ENCODE peak calls at places on chromosome X, in eight cellular contexts. One of them, this sample, is unnamed.

GRCh38 chrX:623599-624323 is 6.8 kb upstream of the SHOX start:
- DNase-seq in prostate gland: no peak
- DNase-seq in adrenal gland: no peak
- DNase-seq in tibial nerve: no peak
- DNase-seq in IMR-90: no peak
- DNase-seq in sigmoid colon: no peak
- DNase-seq in lower leg skin: peak; percentile 11
- DNase-seq in right lobe of liver: no peak
- DNase-seq in this sample: no peak

GRCh38 chrX:44234116-44234515 is 109.4 kb downstream of the EFHC2 start:
- DNase-seq in prostate gland: no peak
- DNase-seq in adrenal gland: no peak
- DNase-seq in tibial nerve: no peak
- DNase-seq in IMR-90: no peak
- DNase-seq in sigmoid colon: no peak
- DNase-seq in lower leg skin: no peak
- DNase-seq in right lobe of liver: no peak
- DNase-seq in this sample: no peak

GRCh38 chrX:153816821-153817220 is 13.5 kb downstream of the PDZD4 start:
- DNase-seq in prostate gland: no peak
- DNase-seq in adrenal gland: no peak
- DNase-seq in tibial nerve: no peak
- DNase-seq in IMR-90: no peak
- DNase-seq in sigmoid colon: no peak
- DNase-seq in lower leg skin: no peak
- DNase-seq in right lobe of liver: no peak
- DNase-seq in this sample: no peak

GRCh38 chrX:48648299-48648698 is 35.3 kb upstream of the WAS start:
- DNase-seq in prostate gland: no peak
- DNase-seq in adrenal gland: peak; percentile 47
- DNase-seq in tibial nerve: peak; percentile 56
- DNase-seq in IMR-90: peak; percentile 45
- DNase-seq in sigmoid colon: peak; percentile 74
- DNase-seq in lower leg skin: peak; percentile 14
- DNase-seq in right lobe of liver: no peak
- DNase-seq in this sample: peak; percentile 72

GRCh38 chrX:23195097-23195496 is 139.6 kb upstream of the PTCHD1 start:
- DNase-seq in prostate gland: no peak
- DNase-seq in adrenal gland: no peak
- DNase-seq in tibial nerve: no peak
- DNase-seq in IMR-90: no peak
- DNase-seq in sigmoid colon: no peak
- DNase-seq in lower leg skin: no peak
- DNase-seq in right lobe of liver: no peak
- DNase-seq in this sample: no peak

GRCh38 chrX:16487620-16488380 is 162.2 kb upstream of the S100G start:
- DNase-seq in prostate gland: no peak
- DNase-seq in adrenal gland: no peak
- DNase-seq in tibial nerve: no peak
- DNase-seq in IMR-90: peak; percentile 66
- DNase-seq in sigmoid colon: no peak
- DNase-seq in lower leg skin: no peak
- DNase-seq in right lobe of liver: no peak
- DNase-seq in this sample: no peak

GRCh38 chrX:115690554-115691216 is 129.7 kb downstream of the PLS3 start:
- DNase-seq in prostate gland: peak; percentile 21
- DNase-seq in adrenal gland: peak; percentile 62
- DNase-seq in tibial nerve: peak; percentile 80
- DNase-seq in IMR-90: peak; percentile 79
- DNase-seq in sigmoid colon: peak; percentile 68
- DNase-seq in lower leg skin: peak; percentile 49
- DNase-seq in right lobe of liver: no peak
- DNase-seq in this sample: peak; percentile 69

GRCh38 chrX:23552289-23552688 is 115.0 kb upstream of the PRDX4 start:
- DNase-seq in prostate gland: no peak
- DNase-seq in adrenal gland: no peak
- DNase-seq in tibial nerve: no peak
- DNase-seq in IMR-90: no peak
- DNase-seq in sigmoid colon: no peak
- DNase-seq in lower leg skin: no peak
- DNase-seq in right lobe of liver: no peak
- DNase-seq in this sample: no peak

GRCh38 chrX:9117851-9118250 is 83.9 kb upstream of the FAM9B start:
- DNase-seq in prostate gland: no peak
- DNase-seq in adrenal gland: no peak
- DNase-seq in tibial nerve: no peak
- DNase-seq in IMR-90: peak; percentile 27
- DNase-seq in sigmoid colon: no peak
- DNase-seq in lower leg skin: no peak
- DNase-seq in right lobe of liver: no peak
- DNase-seq in this sample: no peak

GRCh38 chrX:23803931-23804381 is 21.0 kb downstream of the SAT1 start:
- DNase-seq in prostate gland: peak; percentile 28
- DNase-seq in adrenal gland: no peak
- DNase-seq in tibial nerve: no peak
- DNase-seq in IMR-90: peak; percentile 67
- DNase-seq in sigmoid colon: peak; percentile 67
- DNase-seq in lower leg skin: no peak
- DNase-seq in right lobe of liver: peak; percentile 25
- DNase-seq in this sample: peak; percentile 34

GRCh38 chrX:1657367-1658082 is 42.7 kb downstream of the ASMT start:
- DNase-seq in prostate gland: no peak
- DNase-seq in adrenal gland: no peak
- DNase-seq in tibial nerve: no peak
- DNase-seq in IMR-90: no peak
- DNase-seq in sigmoid colon: no peak
- DNase-seq in lower leg skin: no peak
- DNase-seq in right lobe of liver: no peak
- DNase-seq in this sample: peak; percentile 22
- TF ChIP-seq POLR2A in prostate gland: no peak
- TF ChIP-seq POLR2A in adrenal gland: no peak
- TF ChIP-seq POLR2A in tibial nerve: no peak
- TF ChIP-seq POLR2A in IMR-90: no peak
- TF ChIP-seq POLR2A in sigmoid colon: no peak
- TF ChIP-seq POLR2A in lower leg skin: no peak
- TF ChIP-seq POLR2A in right lobe of liver: peak; percentile 15
- TF ChIP-seq POLR2A in this sample: no peak

GRCh38 chrX:29911673-29912072 is 303.7 kb upstream of the MAGEB2 start:
- DNase-seq in prostate gland: no peak
- DNase-seq in adrenal gland: no peak
- DNase-seq in tibial nerve: no peak
- DNase-seq in IMR-90: no peak
- DNase-seq in sigmoid colon: no peak
- DNase-seq in lower leg skin: no peak
- DNase-seq in right lobe of liver: no peak
- DNase-seq in this sample: no peak
- TF ChIP-seq CTCF in prostate gland: no peak
- TF ChIP-seq CTCF in adrenal gland: no peak
- TF ChIP-seq CTCF in tibial nerve: no peak
- TF ChIP-seq CTCF in IMR-90: peak; percentile 24
- TF ChIP-seq CTCF in sigmoid colon: no peak
- TF ChIP-seq CTCF in lower leg skin: no peak
- TF ChIP-seq CTCF in right lobe of liver: no peak
- TF ChIP-seq CTCF in this sample: no peak

GRCh38 chrX:86047174-86047991 is at the start of gene CHM:
- DNase-seq in prostate gland: peak; percentile 75
- DNase-seq in adrenal gland: peak; percentile 63
- DNase-seq in tibial nerve: peak; percentile 71
- DNase-seq in IMR-90: peak; percentile 84
- DNase-seq in sigmoid colon: peak; percentile 77
- DNase-seq in lower leg skin: peak; percentile 66
- DNase-seq in right lobe of liver: peak; percentile 56
- DNase-seq in this sample: peak; percentile 90
- TF ChIP-seq POLR2A in prostate gland: peak; percentile 22
- TF ChIP-seq POLR2A in adrenal gland: peak; percentile 65
- TF ChIP-seq POLR2A in tibial nerve: peak; percentile 57
- TF ChIP-seq POLR2A in IMR-90: peak; percentile 82
- TF ChIP-seq POLR2A in sigmoid colon: no peak
- TF ChIP-seq POLR2A in lower leg skin: no peak
- TF ChIP-seq POLR2A in right lobe of liver: peak; percentile 45
- TF ChIP-seq POLR2A in this sample: no peak

GRCh38 chrX:54439967-54440871 is at the start of gene TSR2:
- DNase-seq in prostate gland: peak; percentile 77
- DNase-seq in adrenal gland: peak; percentile 87
- DNase-seq in tibial nerve: peak; percentile 72
- DNase-seq in IMR-90: peak; percentile 87
- DNase-seq in sigmoid colon: peak; percentile 91
- DNase-seq in lower leg skin: peak; percentile 75
- DNase-seq in right lobe of liver: peak; percentile 75
- DNase-seq in this sample: peak; percentile 91
- TF ChIP-seq CTCF in prostate gland: no peak
- TF ChIP-seq CTCF in adrenal gland: peak; percentile 19
- TF ChIP-seq CTCF in tibial nerve: no peak
- TF ChIP-seq CTCF in IMR-90: peak; percentile 40
- TF ChIP-seq CTCF in sigmoid colon: no peak
- TF ChIP-seq CTCF in lower leg skin: no peak
- TF ChIP-seq CTCF in right lobe of liver: no peak
- TF ChIP-seq CTCF in this sample: no peak

GRCh38 chrX:54043084-54043483 is 1.2 kb downstream of the PHF8 start:
- DNase-seq in prostate gland: no peak
- DNase-seq in adrenal gland: no peak
- DNase-seq in tibial nerve: no peak
- DNase-seq in IMR-90: no peak
- DNase-seq in sigmoid colon: no peak
- DNase-seq in lower leg skin: no peak
- DNase-seq in right lobe of liver: no peak
- DNase-seq in this sample: no peak

GRCh38 chrX:54044877-54045328 is 630 bp upstream of the PHF8 start:
- DNase-seq in prostate gland: no peak
- DNase-seq in adrenal gland: no peak
- DNase-seq in tibial nerve: no peak
- DNase-seq in IMR-90: no peak
- DNase-seq in sigmoid colon: no peak
- DNase-seq in lower leg skin: no peak
- DNase-seq in right lobe of liver: no peak
- DNase-seq in this sample: no peak

GRCh38 chrX:54043696-54044125 is 562 bp downstream of the PHF8 start:
- DNase-seq in prostate gland: peak; percentile 9
- DNase-seq in adrenal gland: peak; percentile 34
- DNase-seq in tibial nerve: peak; percentile 4
- DNase-seq in IMR-90: peak; percentile 10
- DNase-seq in sigmoid colon: no peak
- DNase-seq in lower leg skin: peak; percentile 13
- DNase-seq in right lobe of liver: no peak
- DNase-seq in this sample: no peak

GRCh38 chrX:54045563-54046228 is 1.4 kb upstream of the PHF8 start:
- DNase-seq in prostate gland: peak; percentile 26
- DNase-seq in adrenal gland: no peak
- DNase-seq in tibial nerve: no peak
- DNase-seq in IMR-90: no peak
- DNase-seq in sigmoid colon: no peak
- DNase-seq in lower leg skin: no peak
- DNase-seq in right lobe of liver: no peak
- DNase-seq in this sample: peak; percentile 14

GRCh38 chrX:54044126-54044876 is at the start of gene PHF8:
- DNase-seq in prostate gland: peak; percentile 94
- DNase-seq in adrenal gland: peak; percentile 96
- DNase-seq in tibial nerve: peak; percentile 82
- DNase-seq in IMR-90: peak; percentile 92
- DNase-seq in sigmoid colon: peak; percentile 97
- DNase-seq in lower leg skin: peak; percentile 92
- DNase-seq in right lobe of liver: peak; percentile 94
- DNase-seq in this sample: peak; percentile 96
- TF ChIP-seq POLR2A in prostate gland: peak; percentile 18
- TF ChIP-seq POLR2A in adrenal gland: peak; percentile 55
- TF ChIP-seq POLR2A in tibial nerve: peak; percentile 55
- TF ChIP-seq POLR2A in IMR-90: peak; percentile 77
- TF ChIP-seq POLR2A in sigmoid colon: peak; percentile 16
- TF ChIP-seq POLR2A in lower leg skin: no peak
- TF ChIP-seq POLR2A in right lobe of liver: no peak
- TF ChIP-seq POLR2A in this sample: no peak

DNA sequence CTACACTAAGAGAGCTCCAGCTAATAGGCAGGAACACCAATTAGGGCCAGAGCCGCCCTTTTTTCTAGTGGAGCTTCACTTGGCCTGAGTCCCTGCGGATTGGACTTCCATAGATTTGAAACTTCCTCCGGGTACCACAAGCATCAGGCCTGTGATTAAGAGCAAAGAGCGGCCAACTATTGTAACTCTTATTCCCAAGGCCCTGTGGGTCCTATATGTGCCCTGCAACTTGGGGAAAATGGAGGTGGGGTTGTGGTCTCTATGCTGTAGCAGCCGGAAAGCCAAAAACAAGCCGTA is at the start of gene NCBP2L:
- DNase-seq in prostate gland: no peak
- DNase-seq in adrenal gland: no peak
- DNase-seq in tibial nerve: no peak
- DNase-seq in IMR-90: no peak
- DNase-seq in sigmoid colon: no peak
- DNase-seq in lower leg skin: no peak
- DNase-seq in right lobe of liver: no peak
- DNase-seq in this sample: no peak
- TF ChIP-seq CTCF in prostate gland: no peak
- TF ChIP-seq CTCF in adrenal gland: peak; percentile 22
- TF ChIP-seq CTCF in tibial nerve: no peak
- TF ChIP-seq CTCF in IMR-90: no peak
- TF ChIP-seq CTCF in sigmoid colon: no peak
- TF ChIP-seq CTCF in lower leg skin: no peak
- TF ChIP-seq CTCF in right lobe of liver: no peak
- TF ChIP-seq CTCF in this sample: no peak

GRCh38 chrX:39840141-39841126 is 257.3 kb downstream of the BCOR start:
- DNase-seq in prostate gland: no peak
- DNase-seq in adrenal gland: no peak
- DNase-seq in tibial nerve: no peak
- DNase-seq in IMR-90: no peak
- DNase-seq in sigmoid colon: no peak
- DNase-seq in lower leg skin: no peak
- DNase-seq in right lobe of liver: no peak
- DNase-seq in this sample: no peak
- TF ChIP-seq POLR2A in prostate gland: no peak
- TF ChIP-seq POLR2A in adrenal gland: no peak
- TF ChIP-seq POLR2A in tibial nerve: no peak
- TF ChIP-seq POLR2A in IMR-90: no peak
- TF ChIP-seq POLR2A in sigmoid colon: no peak
- TF ChIP-seq POLR2A in lower leg skin: no peak
- TF ChIP-seq POLR2A in right lobe of liver: no peak
- TF ChIP-seq POLR2A in this sample: no peak

GRCh38 chrX:51494409-51494808 is 2.0 kb downstream of the NUDT11 start:
- DNase-seq in prostate gland: no peak
- DNase-seq in adrenal gland: no peak
- DNase-seq in tibial nerve: no peak
- DNase-seq in IMR-90: no peak
- DNase-seq in sigmoid colon: no peak
- DNase-seq in lower leg skin: no peak
- DNase-seq in right lobe of liver: no peak
- DNase-seq in this sample: no peak
- TF ChIP-seq CTCF in prostate gland: no peak
- TF ChIP-seq CTCF in adrenal gland: no peak
- TF ChIP-seq CTCF in tibial nerve: no peak
- TF ChIP-seq CTCF in IMR-90: peak; percentile 25
- TF ChIP-seq CTCF in sigmoid colon: no peak
- TF ChIP-seq CTCF in lower leg skin: no peak
- TF ChIP-seq CTCF in right lobe of liver: peak; percentile 13
- TF ChIP-seq CTCF in this sample: no peak